ENCODE peak calls at places on chromosomes 7 and 10, in five cellular contexts. F, U, H, Q and D are unnamed samples.

GRCh38 chr7:100119075-100119700 is at the start of the genes CNPY4 and TAF6:
- DNase-seq in F (peak), U (peak), H (peak), Q (peak), D (peak)

GRCh38 chr7:148185050-148185449 is 405.5 kb upstream of the C7orf33 start:
- DNase-seq in F (no peak), U (peak), H (peak), Q (no peak), D (no peak)

GRCh38 chr10:28788767-28789166 is 111.4 kb downstream of the BAMBI start:
- DNase-seq in F (peak), U (no peak), H (no peak), Q (no peak), D (no peak)

GRCh38 chr10:19782430-19783089 is 33.7 kb upstream of the PLXDC2 start:
- DNase-seq in F (no peak), U (no peak), H (no peak), Q (no peak), D (no peak)

GRCh38 chr7:29135851-29136250 is 10.5 kb downstream of the CPVL start:
- DNase-seq in F (no peak), U (no peak), H (no peak), Q (no peak), D (no peak)

GRCh38 chr10:98446121-98446655 is 547 bp downstream of the HPS1 start:
- DNase-seq in F (peak), U (peak), H (no peak), Q (peak), D (no peak)

GRCh38 chr10:76632158-76633051 is 1005.2 kb downstream of the KCNMA1 start:
- DNase-seq in F (no peak), U (no peak), H (no peak), Q (no peak), D (no peak)

GRCh38 chr10:90319188-90319914 is 538.5 kb downstream of the HTR7 start:
- DNase-seq in F (no peak), U (peak), H (peak), Q (no peak), D (peak)

GRCh38 chr7:55641273-55641691 is 69.0 kb upstream of the VOPP1 start:
- DNase-seq in F (peak), U (peak), H (peak), Q (peak), D (peak)

GRCh38 chr7:20795881-20796280 is 9.2 kb upstream of the SP8 start:
- DNase-seq in F (no peak), U (no peak), H (no peak), Q (no peak), D (no peak)

GRCh38 chr10:4847580-4848020 is 21.6 kb downstream of the AKR1E2 start:
- DNase-seq in F (no peak), U (peak), H (no peak), Q (no peak), D (no peak)

GRCh38 chr10:97849491-97850402 is at the start of gene GOLGA7B:
- DNase-seq in F (no peak), U (peak), H (no peak), Q (peak), D (no peak)

GRCh38 chr10:86310291-86310690 is 56.3 kb downstream of the GRID1 start:
- DNase-seq in F (no peak), U (no peak), H (no peak), Q (no peak), D (no peak)

GRCh38 chr10:79487296-79488194 is 24.8 kb upstream of the EIF5AL1 start:
- DNase-seq in F (no peak), U (peak), H (peak), Q (peak), D (no peak)

GRCh38 chr10:121478590-121478989 is 119.7 kb downstream of the FGFR2 start:
- DNase-seq in F (no peak), U (no peak), H (no peak), Q (no peak), D (no peak)

GRCh38 chr7:5584091-5584490 is 160.5 kb upstream of the TNRC18 start:
- DNase-seq in F (no peak), U (no peak), H (no peak), Q (no peak), D (no peak)

GRCh38 chr10:52631648-52632047 is 140.9 kb downstream of the MBL2 start:
- DNase-seq in F (no peak), U (no peak), H (no peak), Q (no peak), D (no peak)

GRCh38 chr10:97640868-97641811 is 669 bp downstream of the PI4K2A start:
- DNase-seq in F (no peak), U (peak), H (no peak), Q (peak), D (no peak)

GRCh38 chr10:129342385-129342784 is 124.7 kb upstream of the MGMT start:
- DNase-seq in F (no peak), U (no peak), H (no peak), Q (no peak), D (no peak)

GRCh38 chr10:75507469-75507868 is 76.0 kb downstream of the LRMDA start:
- DNase-seq in F (no peak), U (no peak), H (no peak), Q (no peak), D (no peak)

GRCh38 chr7:129615018-129615417 is 3.5 kb downstream of the NRF1 start:
- DNase-seq in F (no peak), U (no peak), H (no peak), Q (peak), D (no peak)

GRCh38 chr10:109676703-109677102 is 246.6 kb downstream of the XPNPEP1 start:
- DNase-seq in F (no peak), U (no peak), H (no peak), Q (no peak), D (no peak)

GRCh38 chr7:2729043-2729892 is 41.3 kb downstream of the AMZ1 start:
- DNase-seq in F (no peak), U (no peak), H (no peak), Q (no peak), D (no peak)

GRCh38 chr7:140360697-140361229 is 37.6 kb downstream of the SLC37A3 start:
- DNase-seq in F (no peak), U (no peak), H (no peak), Q (no peak), D (no peak)

GRCh38 chr10:87864497-87865059 is 1.2 kb downstream of the PTEN start:
- DNase-seq in F (no peak), U (no peak), H (no peak), Q (no peak), D (no peak)